ENCODE peak calls at places on chromosomes 2 and 18, in four cellular contexts. One of them, this sample, is unnamed.

GRCh38 chr2:217573565-217573964 is 429.2 kb downstream of the TNS1 start:
- DNase-seq in mammary epithelial cell: no peak
- DNase-seq in GM23338: no peak
- DNase-seq in fibroblast of lung: peak
- DNase-seq in this sample: no peak

GRCh38 chr2:15834381-15835031 is 105.8 kb upstream of the MYCN start:
- DNase-seq in mammary epithelial cell: no peak
- DNase-seq in GM23338: no peak
- DNase-seq in fibroblast of lung: no peak
- DNase-seq in this sample: no peak

GRCh38 chr2:127389778-127390435 is 2.1 kb upstream of the MAP3K2 start:
- DNase-seq in mammary epithelial cell: no peak
- DNase-seq in GM23338: peak
- DNase-seq in fibroblast of lung: no peak
- DNase-seq in this sample: no peak

GRCh38 chr2:207823865-207824264 is 54.2 kb upstream of the FZD5 start:
- DNase-seq in mammary epithelial cell: no peak
- DNase-seq in GM23338: no peak
- DNase-seq in fibroblast of lung: no peak
- DNase-seq in this sample: peak

GRCh38 chr2:25369439-25369838 is 27.7 kb upstream of the DNMT3A start:
- DNase-seq in mammary epithelial cell: no peak
- DNase-seq in GM23338: no peak
- DNase-seq in fibroblast of lung: no peak
- DNase-seq in this sample: peak

GRCh38 chr2:1968222-1968987 is 224.1 kb upstream of the PXDN start:
- DNase-seq in mammary epithelial cell: no peak
- DNase-seq in GM23338: no peak
- DNase-seq in fibroblast of lung: no peak
- DNase-seq in this sample: no peak

GRCh38 chr2:31138037-31138962 is at the start of gene GALNT14:
- DNase-seq in mammary epithelial cell: peak
- DNase-seq in GM23338: peak
- DNase-seq in fibroblast of lung: peak
- DNase-seq in this sample: peak

GRCh38 chr18:4605222-4605621 is 150.1 kb upstream of the DLGAP1 start:
- DNase-seq in mammary epithelial cell: no peak
- DNase-seq in GM23338: no peak
- DNase-seq in fibroblast of lung: no peak
- DNase-seq in this sample: no peak

GRCh38 chr2:223944166-223944703 is 900 bp downstream of the WDFY1 start:
- DNase-seq in mammary epithelial cell: peak
- DNase-seq in GM23338: peak
- DNase-seq in fibroblast of lung: peak
- DNase-seq in this sample: peak

GRCh38 chr2:96115631-96116423 is 544 bp downstream of the ADRA2B start:
- DNase-seq in mammary epithelial cell: no peak
- DNase-seq in GM23338: peak
- DNase-seq in fibroblast of lung: no peak
- DNase-seq in this sample: no peak

GRCh38 chr2:48790407-48791170 is 35.1 kb upstream of the LHCGR start:
- DNase-seq in mammary epithelial cell: no peak
- DNase-seq in GM23338: peak
- DNase-seq in fibroblast of lung: no peak
- DNase-seq in this sample: no peak

GRCh38 chr2:29115797-29116781 is 874 bp downstream of the CLIP4 start:
- DNase-seq in mammary epithelial cell: peak
- DNase-seq in GM23338: peak
- DNase-seq in fibroblast of lung: peak
- DNase-seq in this sample: peak

GRCh38 chr2:233436191-233436581 is 81.9 kb downstream of the DGKD start:
- DNase-seq in mammary epithelial cell: no peak
- DNase-seq in GM23338: no peak
- DNase-seq in fibroblast of lung: no peak
- DNase-seq in this sample: no peak

GRCh38 chr2:128608911-128609880 is 290.5 kb upstream of the HS6ST1 start:
- DNase-seq in mammary epithelial cell: no peak
- DNase-seq in GM23338: no peak
- DNase-seq in fibroblast of lung: no peak
- DNase-seq in this sample: no peak

GRCh38 chr18:48037481-48038271 is 107.2 kb upstream of the SMAD2 start:
- DNase-seq in mammary epithelial cell: peak
- DNase-seq in GM23338: peak
- DNase-seq in fibroblast of lung: no peak
- DNase-seq in this sample: peak

GRCh38 chr2:133490412-133490958 is 77.8 kb downstream of the NCKAP5 start:
- DNase-seq in mammary epithelial cell: no peak
- DNase-seq in GM23338: no peak
- DNase-seq in fibroblast of lung: no peak
- DNase-seq in this sample: no peak

GRCh38 chr18:44579028-44579692 is 101.5 kb upstream of the SETBP1 start:
- DNase-seq in mammary epithelial cell: peak
- DNase-seq in GM23338: peak
- DNase-seq in fibroblast of lung: peak
- DNase-seq in this sample: peak

GRCh38 chr2:151553-152328 is 105.4 kb upstream of the FAM110C start:
- DNase-seq in mammary epithelial cell: peak
- DNase-seq in GM23338: peak
- DNase-seq in fibroblast of lung: no peak
- DNase-seq in this sample: no peak

GRCh38 chr2:174610243-174610995 is 12.8 kb upstream of the WIPF1 start:
- DNase-seq in mammary epithelial cell: no peak
- DNase-seq in GM23338: no peak
- DNase-seq in fibroblast of lung: peak
- DNase-seq in this sample: no peak

GRCh38 chr2:211611061-211611518 is 927.5 kb downstream of the ERBB4 start:
- DNase-seq in mammary epithelial cell: peak
- DNase-seq in GM23338: peak
- DNase-seq in fibroblast of lung: no peak
- DNase-seq in this sample: no peak

GRCh38 chr2:180728928-180729559 is 251.4 kb upstream of the UBE2E3 start:
- DNase-seq in mammary epithelial cell: peak
- DNase-seq in GM23338: no peak
- DNase-seq in fibroblast of lung: peak
- DNase-seq in this sample: no peak

GRCh38 chr2:26349690-26350089 is 3.1 kb upstream of the ADGRF3 start:
- DNase-seq in mammary epithelial cell: peak
- DNase-seq in GM23338: no peak
- DNase-seq in fibroblast of lung: no peak
- DNase-seq in this sample: no peak

GRCh38 chr2:101064868-101065549 is 62.9 kb downstream of the RPL31 start:
- DNase-seq in mammary epithelial cell: peak
- DNase-seq in GM23338: no peak
- DNase-seq in fibroblast of lung: peak
- DNase-seq in this sample: no peak

GRCh38 chr2:68741238-68741637 is 6.6 kb downstream of the ARHGAP25 start:
- DNase-seq in mammary epithelial cell: peak
- DNase-seq in GM23338: no peak
- DNase-seq in fibroblast of lung: peak
- DNase-seq in this sample: no peak

GRCh38 chr2:172864182-172864581 is 128.5 kb downstream of the RAPGEF4 start:
- DNase-seq in mammary epithelial cell: no peak
- DNase-seq in GM23338: peak
- DNase-seq in fibroblast of lung: peak
- DNase-seq in this sample: peak

GRCh38 chr2:171688129-171688465 is 828 bp downstream of the DYNC1I2 start:
- DNase-seq in mammary epithelial cell: no peak
- DNase-seq in GM23338: no peak
- DNase-seq in fibroblast of lung: peak
- DNase-seq in this sample: no peak

GRCh38 chr2:105385703-105386540 is 12.9 kb downstream of the FHL2 start:
- DNase-seq in mammary epithelial cell: no peak
- DNase-seq in GM23338: no peak
- DNase-seq in fibroblast of lung: no peak
- DNase-seq in this sample: no peak

GRCh38 chr2:189214484-189214883 is 34.9 kb upstream of the COL5A2 start:
- DNase-seq in mammary epithelial cell: no peak
- DNase-seq in GM23338: peak
- DNase-seq in fibroblast of lung: no peak
- DNase-seq in this sample: no peak

GRCh38 chr2:42196070-42196402 is 26.9 kb downstream of the EML4 start:
- DNase-seq in mammary epithelial cell: no peak
- DNase-seq in GM23338: no peak
- DNase-seq in fibroblast of lung: no peak
- DNase-seq in this sample: no peak
- H3K27ac ChIP-seq in mammary epithelial cell: no peak
- H3K27ac ChIP-seq in GM23338: peak
- H3K27ac ChIP-seq in fibroblast of lung: no peak
- H3K27ac ChIP-seq in this sample: peak

GRCh38 chr2:71609029-71609428 is 155.7 kb downstream of the DYSF start:
- DNase-seq in mammary epithelial cell: no peak
- DNase-seq in GM23338: no peak
- DNase-seq in fibroblast of lung: no peak
- DNase-seq in this sample: no peak

GRCh38 chr2:71610671-71611070 is 157.3 kb downstream of the DYSF start:
- DNase-seq in mammary epithelial cell: no peak
- DNase-seq in GM23338: no peak
- DNase-seq in fibroblast of lung: no peak
- DNase-seq in this sample: no peak

GRCh38 chr2:71609441-71609840 is 156.1 kb downstream of the DYSF start:
- DNase-seq in mammary epithelial cell: peak
- DNase-seq in GM23338: no peak
- DNase-seq in fibroblast of lung: peak
- DNase-seq in this sample: no peak

GRCh38 chr2:71611247-71611646 is 157.9 kb downstream of the DYSF start:
- DNase-seq in mammary epithelial cell: no peak
- DNase-seq in GM23338: no peak
- DNase-seq in fibroblast of lung: no peak
- DNase-seq in this sample: peak

DNA sequence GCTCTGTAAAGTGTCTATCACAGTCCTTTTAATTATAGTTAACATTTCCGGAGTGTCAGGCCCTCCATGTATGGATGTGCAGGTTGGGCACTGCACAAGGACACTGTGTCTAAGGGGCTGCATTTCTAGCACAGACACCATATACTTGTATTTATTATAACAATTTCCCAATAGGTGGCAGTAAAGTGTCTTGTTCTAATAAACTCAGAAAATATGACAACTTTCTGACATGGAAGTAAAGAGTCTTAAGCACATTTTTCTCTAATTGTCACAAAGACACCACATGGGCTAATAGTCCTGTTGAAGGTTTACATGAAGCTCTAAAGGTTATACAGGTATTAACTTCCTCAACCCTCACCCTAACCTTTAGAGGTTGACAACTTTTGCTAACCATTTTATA is 156.6 kb downstream of the DYSF start:
- DNase-seq in mammary epithelial cell: peak
- DNase-seq in GM23338: no peak
- DNase-seq in fibroblast of lung: peak
- DNase-seq in this sample: peak
- TF ChIP-seq CTCF in mammary epithelial cell: peak
- TF ChIP-seq CTCF in GM23338: no peak
- TF ChIP-seq CTCF in fibroblast of lung: no peak
- TF ChIP-seq CTCF in this sample: no peak

GRCh38 chr18:24958001-24958400 is 394.0 kb downstream of the ZNF521 start:
- DNase-seq in mammary epithelial cell: no peak
- DNase-seq in GM23338: no peak
- DNase-seq in fibroblast of lung: no peak
- DNase-seq in this sample: no peak
- H3K4me3 ChIP-seq in mammary epithelial cell: no peak
- H3K4me3 ChIP-seq in GM23338: no peak
- H3K4me3 ChIP-seq in fibroblast of lung: no peak
- H3K4me3 ChIP-seq in this sample: no peak

GRCh38 chr2:72887032-72887835 is at the start of gene SPR:
- DNase-seq in mammary epithelial cell: peak
- DNase-seq in GM23338: peak
- DNase-seq in fibroblast of lung: peak
- DNase-seq in this sample: peak
- H3K27ac ChIP-seq in mammary epithelial cell: no peak
- H3K27ac ChIP-seq in GM23338: no peak
- H3K27ac ChIP-seq in fibroblast of lung: peak
- H3K27ac ChIP-seq in this sample: peak

This sample was measured in WERI-Rb-1.